ENCODE peak calls at places on chromosomes 5 and 9, in six cellular contexts. One of them, this sample, is unnamed.

GRCh38 chr9:88090151-88090581 is 48.1 kb downstream of the SPATA31C2 start:
- DNase-seq in heart left ventricle: peak; percentile 64
- DNase-seq in hepatocyte: peak; percentile 67
- DNase-seq in left ventricle myocardium inferior: peak; percentile 48
- DNase-seq in uterus: peak; percentile 43
- DNase-seq in Panc1: no peak
- DNase-seq in this sample: no peak

GRCh38 chr5:82347213-82347947 is 69.2 kb upstream of the RPS23 start:
- DNase-seq in heart left ventricle: peak; percentile 51
- DNase-seq in hepatocyte: peak; percentile 46
- DNase-seq in left ventricle myocardium inferior: peak; percentile 25
- DNase-seq in uterus: peak; percentile 36
- DNase-seq in Panc1: no peak
- DNase-seq in this sample: no peak

GRCh38 chr9:33468215-33468730 is 5.5 kb downstream of the NOL6 start:
- DNase-seq in heart left ventricle: no peak
- DNase-seq in hepatocyte: no peak
- DNase-seq in left ventricle myocardium inferior: no peak
- DNase-seq in uterus: peak; percentile 6
- DNase-seq in Panc1: no peak
- DNase-seq in this sample: no peak

GRCh38 chr9:122315534-122315933 is 50.9 kb downstream of the MRRF start:
- DNase-seq in heart left ventricle: peak; percentile 24
- DNase-seq in hepatocyte: no peak
- DNase-seq in left ventricle myocardium inferior: no peak
- DNase-seq in uterus: no peak
- DNase-seq in Panc1: no peak
- DNase-seq in this sample: no peak

GRCh38 chr9:89218040-89218928 is 39.7 kb upstream of the SHC3 start:
- DNase-seq in heart left ventricle: no peak
- DNase-seq in hepatocyte: no peak
- DNase-seq in left ventricle myocardium inferior: no peak
- DNase-seq in uterus: no peak
- DNase-seq in Panc1: no peak
- DNase-seq in this sample: no peak

GRCh38 chr9:76699966-76700365 is 64.3 kb upstream of the PCA3 start:
- DNase-seq in heart left ventricle: no peak
- DNase-seq in hepatocyte: no peak
- DNase-seq in left ventricle myocardium inferior: no peak
- DNase-seq in uterus: no peak
- DNase-seq in Panc1: no peak
- DNase-seq in this sample: no peak

GRCh38 chr9:94941211-94941875 is 214.8 kb downstream of the AOPEP start:
- DNase-seq in heart left ventricle: no peak
- DNase-seq in hepatocyte: peak; percentile 69
- DNase-seq in left ventricle myocardium inferior: no peak
- DNase-seq in uterus: no peak
- DNase-seq in Panc1: no peak
- DNase-seq in this sample: no peak

GRCh38 chr5:14505310-14506140 is 76.1 kb upstream of the OTULINL start:
- DNase-seq in heart left ventricle: no peak
- DNase-seq in hepatocyte: no peak
- DNase-seq in left ventricle myocardium inferior: no peak
- DNase-seq in uterus: no peak
- DNase-seq in Panc1: no peak
- DNase-seq in this sample: no peak

GRCh38 chr5:68995847-68996204 is 98.0 kb upstream of the SLC30A5 start:
- DNase-seq in heart left ventricle: no peak
- DNase-seq in hepatocyte: no peak
- DNase-seq in left ventricle myocardium inferior: no peak
- DNase-seq in uterus: no peak
- DNase-seq in Panc1: no peak
- DNase-seq in this sample: no peak

GRCh38 chr9:109083813-109084405 is 35.8 kb downstream of the TMEM245 start:
- DNase-seq in heart left ventricle: no peak
- DNase-seq in hepatocyte: no peak
- DNase-seq in left ventricle myocardium inferior: no peak
- DNase-seq in uterus: no peak
- DNase-seq in Panc1: no peak
- DNase-seq in this sample: no peak

GRCh38 chr5:147484708-147485020 is 25.2 kb downstream of the DPYSL3 start:
- DNase-seq in heart left ventricle: no peak
- DNase-seq in hepatocyte: no peak
- DNase-seq in left ventricle myocardium inferior: no peak
- DNase-seq in uterus: no peak
- DNase-seq in Panc1: no peak
- DNase-seq in this sample: no peak

GRCh38 chr5:102875672-102876071 is 120.6 kb downstream of the PAM start:
- DNase-seq in heart left ventricle: no peak
- DNase-seq in hepatocyte: no peak
- DNase-seq in left ventricle myocardium inferior: no peak
- DNase-seq in uterus: no peak
- DNase-seq in Panc1: no peak
- DNase-seq in this sample: no peak

GRCh38 chr5:143279698-143280097 is 123.8 kb downstream of the NR3C1 start:
- DNase-seq in heart left ventricle: no peak
- DNase-seq in hepatocyte: no peak
- DNase-seq in left ventricle myocardium inferior: no peak
- DNase-seq in uterus: no peak
- DNase-seq in Panc1: no peak
- DNase-seq in this sample: no peak

GRCh38 chr9:134031783-134032182 is 6.5 kb downstream of the BRD3OS start:
- DNase-seq in heart left ventricle: no peak
- DNase-seq in hepatocyte: no peak
- DNase-seq in left ventricle myocardium inferior: no peak
- DNase-seq in uterus: no peak
- DNase-seq in Panc1: no peak
- DNase-seq in this sample: no peak

GRCh38 chr5:181205402-181205734 is 372 bp upstream of the TRIM7 start:
- DNase-seq in heart left ventricle: no peak
- DNase-seq in hepatocyte: no peak
- DNase-seq in left ventricle myocardium inferior: no peak
- DNase-seq in uterus: no peak
- DNase-seq in Panc1: no peak
- DNase-seq in this sample: no peak

GRCh38 chr9:97534961-97535594 is 33.6 kb downstream of the TMOD1 start:
- DNase-seq in heart left ventricle: no peak
- DNase-seq in hepatocyte: no peak
- DNase-seq in left ventricle myocardium inferior: no peak
- DNase-seq in uterus: no peak
- DNase-seq in Panc1: no peak
- DNase-seq in this sample: no peak

GRCh38 chr9:89359636-89360315 is 41.5 kb downstream of the SECISBP2 start:
- DNase-seq in heart left ventricle: no peak
- DNase-seq in hepatocyte: no peak
- DNase-seq in left ventricle myocardium inferior: no peak
- DNase-seq in uterus: no peak
- DNase-seq in Panc1: no peak
- DNase-seq in this sample: no peak

GRCh38 chr5:75152861-75153260 is 83.8 kb downstream of the ANKRD31 start:
- DNase-seq in heart left ventricle: no peak
- DNase-seq in hepatocyte: peak; percentile 10
- DNase-seq in left ventricle myocardium inferior: no peak
- DNase-seq in uterus: no peak
- DNase-seq in Panc1: no peak
- DNase-seq in this sample: no peak

GRCh38 chr9:120889606-120890396 is 12.8 kb upstream of the PHF19 start:
- DNase-seq in heart left ventricle: no peak
- DNase-seq in hepatocyte: no peak
- DNase-seq in left ventricle myocardium inferior: no peak
- DNase-seq in uterus: no peak
- DNase-seq in Panc1: no peak
- DNase-seq in this sample: no peak
- H3K27ac ChIP-seq in heart left ventricle: no peak overlapping the region
- H3K27ac ChIP-seq in hepatocyte: peak overlapping the region; percentile 87
- H3K27ac ChIP-seq in left ventricle myocardium inferior: peak overlapping the region; percentile 55
- H3K27ac ChIP-seq in uterus: peak overlapping the region; percentile 81
- H3K27ac ChIP-seq in Panc1: no peak overlapping the region
- H3K27ac ChIP-seq in this sample: peak overlapping the region; percentile 24

GRCh38 chr5:73228052-73228451 is 55.1 kb downstream of the TMEM174 start:
- DNase-seq in heart left ventricle: no peak
- DNase-seq in hepatocyte: no peak
- DNase-seq in left ventricle myocardium inferior: no peak
- DNase-seq in uterus: no peak
- DNase-seq in Panc1: no peak
- DNase-seq in this sample: no peak

GRCh38 chr5:73231245-73231778 is 58.3 kb downstream of the TMEM174 start:
- DNase-seq in heart left ventricle: no peak
- DNase-seq in hepatocyte: no peak
- DNase-seq in left ventricle myocardium inferior: no peak
- DNase-seq in uterus: no peak
- DNase-seq in Panc1: no peak
- DNase-seq in this sample: no peak

GRCh38 chr5:73229271-73229670 is 56.3 kb downstream of the TMEM174 start:
- DNase-seq in heart left ventricle: no peak
- DNase-seq in hepatocyte: no peak
- DNase-seq in left ventricle myocardium inferior: no peak
- DNase-seq in uterus: no peak
- DNase-seq in Panc1: no peak
- DNase-seq in this sample: no peak

GRCh38 chr5:73232266-73233041 is 59.5 kb downstream of the TMEM174 start:
- DNase-seq in heart left ventricle: no peak
- DNase-seq in hepatocyte: no peak
- DNase-seq in left ventricle myocardium inferior: no peak
- DNase-seq in uterus: no peak
- DNase-seq in Panc1: no peak
- DNase-seq in this sample: no peak

DNA sequence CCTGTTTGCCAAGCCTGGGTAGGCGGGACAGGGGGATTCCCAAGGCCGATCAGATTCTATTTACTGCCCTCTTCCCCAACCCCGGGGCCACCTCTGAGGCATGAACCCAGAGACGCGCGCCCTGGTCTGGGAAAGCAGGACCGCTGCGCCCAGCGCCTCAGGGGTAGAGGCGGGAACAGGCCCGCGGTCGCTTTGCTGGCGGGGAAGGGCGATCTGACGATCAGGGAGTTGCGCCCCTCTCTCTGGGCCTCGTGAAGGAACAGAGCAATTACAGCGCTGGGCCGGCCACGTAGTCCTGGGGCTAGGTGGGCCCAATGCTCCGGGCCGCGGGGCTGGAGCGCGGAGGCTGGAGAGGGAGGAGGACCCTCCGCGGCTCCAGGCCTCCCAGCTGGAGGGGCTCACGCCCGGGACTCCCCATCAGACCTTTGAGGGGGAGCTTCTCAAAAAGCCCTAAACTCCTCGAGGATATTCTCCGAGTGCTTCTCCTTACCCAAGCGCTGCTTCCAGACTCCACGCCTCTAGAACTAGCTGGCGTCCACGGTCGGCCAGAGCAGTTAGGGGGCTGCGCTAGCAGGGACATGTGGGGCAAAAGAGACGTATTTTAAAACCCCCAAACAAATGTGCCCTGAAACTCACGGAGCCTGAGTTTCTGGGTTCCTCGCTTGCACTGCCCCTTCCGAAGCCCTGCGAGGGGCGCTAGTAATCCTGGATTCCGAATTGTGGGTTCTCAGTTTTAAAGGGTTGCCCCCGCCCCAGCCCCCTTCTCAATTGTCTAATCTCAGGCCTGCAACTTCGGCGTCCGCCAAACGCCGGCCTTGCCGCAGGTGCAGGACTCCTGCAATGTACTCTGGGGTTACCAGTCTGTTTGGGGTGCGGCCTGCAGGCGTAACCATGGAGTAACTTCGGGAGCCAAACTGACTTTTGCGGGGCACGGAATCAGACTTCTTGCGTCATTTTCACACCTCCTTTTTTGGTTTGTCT is 57.6 kb downstream of the TMEM174 start:
- DNase-seq in heart left ventricle: no peak
- DNase-seq in hepatocyte: no peak
- DNase-seq in left ventricle myocardium inferior: no peak
- DNase-seq in uterus: no peak
- DNase-seq in Panc1: no peak
- DNase-seq in this sample: no peak
- H3K27me3 ChIP-seq in heart left ventricle: peaks cover 97% of the 10 kb centered on the region
- H3K27me3 ChIP-seq in hepatocyte: peaks cover 87% of the 10 kb centered on the region
- H3K27me3 ChIP-seq in left ventricle myocardium inferior: peaks cover 100% of the 10 kb centered on the region
- H3K27me3 ChIP-seq in uterus: peaks cover 18% of the 10 kb centered on the region
- H3K27me3 ChIP-seq in Panc1: no peaks in the 10 kb centered on the region
- H3K27me3 ChIP-seq in this sample: peaks cover 52% of the 10 kb centered on the region

DNA sequence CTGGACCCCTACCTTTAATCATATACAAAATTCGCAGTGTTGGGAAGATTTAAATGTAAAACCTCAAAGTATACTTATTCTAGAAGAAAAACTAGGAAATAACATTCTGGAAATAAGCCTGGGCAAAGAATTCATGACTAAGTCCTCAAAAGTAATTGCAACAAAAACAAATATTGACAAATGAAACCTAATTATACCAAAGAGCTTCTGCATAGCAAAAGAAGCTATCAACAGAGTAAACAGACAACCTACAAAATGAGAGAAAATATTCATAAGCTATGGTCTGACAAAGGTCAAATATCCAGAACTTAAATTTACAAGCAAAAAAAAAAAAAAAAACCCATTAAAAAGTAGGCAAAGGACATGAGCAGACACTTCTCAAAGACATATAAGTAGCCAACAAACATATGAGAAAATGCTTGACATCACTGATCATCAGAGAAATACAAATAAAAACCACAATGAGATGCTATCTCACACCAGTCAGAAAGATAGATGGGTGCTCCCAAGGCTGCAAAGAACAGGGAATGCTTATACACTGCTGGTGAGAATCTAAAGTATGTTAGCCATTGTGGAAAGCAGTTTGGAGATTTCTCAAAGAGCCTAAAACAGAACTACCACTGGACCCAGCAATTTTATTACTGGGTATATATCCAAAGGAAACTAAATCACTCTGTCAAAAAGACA is 154.0 kb downstream of the NDUFS4 start:
- DNase-seq in heart left ventricle: no peak
- DNase-seq in hepatocyte: no peak
- DNase-seq in left ventricle myocardium inferior: no peak
- DNase-seq in uterus: no peak
- DNase-seq in Panc1: no peak
- DNase-seq in this sample: no peak
- H3K27ac ChIP-seq in heart left ventricle: no peak overlapping the region
- H3K27ac ChIP-seq in hepatocyte: no peak overlapping the region
- H3K27ac ChIP-seq in left ventricle myocardium inferior: no peak overlapping the region
- H3K27ac ChIP-seq in uterus: no peak overlapping the region
- H3K27ac ChIP-seq in Panc1: no peak overlapping the region
- H3K27ac ChIP-seq in this sample: no peak overlapping the region

GRCh38 chr5:77963795-77964194 is 187.7 kb upstream of the TBCA start:
- DNase-seq in heart left ventricle: no peak
- DNase-seq in hepatocyte: no peak
- DNase-seq in left ventricle myocardium inferior: no peak
- DNase-seq in uterus: no peak
- DNase-seq in Panc1: no peak
- DNase-seq in this sample: no peak

GRCh38 chr5:77960305-77960704 is 184.2 kb upstream of the TBCA start:
- DNase-seq in heart left ventricle: no peak
- DNase-seq in hepatocyte: no peak
- DNase-seq in left ventricle myocardium inferior: no peak
- DNase-seq in uterus: no peak
- DNase-seq in Panc1: no peak
- DNase-seq in this sample: no peak

GRCh38 chr5:77957931-77958476 is 181.9 kb upstream of the TBCA start:
- DNase-seq in heart left ventricle: no peak
- DNase-seq in hepatocyte: peak; percentile 13
- DNase-seq in left ventricle myocardium inferior: no peak
- DNase-seq in uterus: no peak
- DNase-seq in Panc1: no peak
- DNase-seq in this sample: no peak

GRCh38 chr5:77958642-77959315 is 182.6 kb upstream of the TBCA start:
- DNase-seq in heart left ventricle: no peak
- DNase-seq in hepatocyte: no peak
- DNase-seq in left ventricle myocardium inferior: no peak
- DNase-seq in uterus: no peak
- DNase-seq in Panc1: no peak
- DNase-seq in this sample: no peak

GRCh38 chr5:77960863-77961396 is 184.8 kb upstream of the TBCA start:
- DNase-seq in heart left ventricle: no peak
- DNase-seq in hepatocyte: no peak
- DNase-seq in left ventricle myocardium inferior: no peak
- DNase-seq in uterus: no peak
- DNase-seq in Panc1: no peak
- DNase-seq in this sample: no peak
- H3K27me3 ChIP-seq in heart left ventricle: peaks cover 69% of the 10 kb centered on the region
- H3K27me3 ChIP-seq in hepatocyte: peaks cover 65% of the 10 kb centered on the region
- H3K27me3 ChIP-seq in left ventricle myocardium inferior: peaks cover 99% of the 10 kb centered on the region
- H3K27me3 ChIP-seq in uterus: peaks cover 5% of the 10 kb centered on the region
- H3K27me3 ChIP-seq in Panc1: no peaks in the 10 kb centered on the region
- H3K27me3 ChIP-seq in this sample: no peaks in the 10 kb centered on the region

This sample was measured in CD8-positive, alpha-beta memory T cell.